ENCODE peak calls at places on chromosomes 5 and 9, in nine cellular contexts. F is stimulated activated CD8-positive, alpha-beta memory T cell treated with anti-CD3 and anti-CD28 coated beads, Interleukin-4, amount 100 ng/mL, for 24 hours; R is IMR-90; Q is NCI-H2081; S is SHP77; A is fibroblast of villous mesenchyme; L is nucleus accumbens; I is cardiac septum; D is ecto neural progenitor cell. C is an unnamed sample.
A peak's percentile ranks its signal among the peaks of the same experiment; 100 is the strongest.

GRCh38 chr5:176491056-176491646 is 43.0 kb downstream of the FAF2 start:
- DNase-seq in F (no peak), R (peak; percentile 79), Q (no peak), S (no peak), A (peak; percentile 22), L (no peak), I (no peak), D (no peak), C (no peak)

GRCh38 chr9:93226819-93227218 is 42.9 kb downstream of the WNK2 start:
- DNase-seq in F (no peak), R (no peak), Q (peak; percentile 23), S (no peak), A (no peak), L (no peak), I (no peak), D (no peak), C (no peak)

GRCh38 chr5:142342128-142342981 is 17.5 kb upstream of the SPRY4 start:
- DNase-seq in F (no peak), R (peak; percentile 81), Q (no peak), S (no peak), A (peak; percentile 49), L (no peak), I (peak; percentile 54), D (no peak), C (no peak)

GRCh38 chr9:118929317-118929716 is 439.9 kb downstream of the BRINP1 start:
- DNase-seq in F (no peak), R (peak; percentile 1), Q (no peak), S (no peak), A (peak; percentile 7), L (no peak), I (no peak), D (no peak), C (no peak)

GRCh38 chr9:113593682-113594281 is 130.3 kb downstream of the RGS3 start:
- DNase-seq in F (no peak), R (peak; percentile 98), Q (peak; percentile 26), S (peak; percentile 82), A (peak; percentile 96), L (peak; percentile 72), I (peak; percentile 96), D (peak; percentile 94), C (peak; percentile 95)

GRCh38 chr9:109003116-109003515 is 10.2 kb downstream of the CTNNAL1 start:
- DNase-seq in F (no peak), R (no peak), Q (no peak), S (no peak), A (no peak), L (no peak), I (no peak), D (no peak), C (no peak)

GRCh38 chr9:99549441-99549840 is 272.2 kb upstream of the NR4A3 start:
- DNase-seq in F (no peak), R (no peak), Q (no peak), S (no peak), A (no peak), L (no peak), I (no peak), D (no peak), C (no peak)

GRCh38 chr9:134182554-134183219 is 18.3 kb upstream of the RNU6ATAC start:
- DNase-seq in F (no peak), R (peak; percentile 26), Q (no peak), S (no peak), A (no peak), L (no peak), I (peak; percentile 49), D (no peak), C (no peak)

GRCh38 chr9:93642961-93643360 is 66.6 kb downstream of the PHF2 start:
- DNase-seq in F (no peak), R (peak; percentile 82), Q (no peak), S (no peak), A (peak; percentile 82), L (no peak), I (peak; percentile 43), D (no peak), C (no peak)

GRCh38 chr9:107039546-107039945 is 176.6 kb downstream of the ZNF462 start:
- DNase-seq in F (no peak), R (peak; percentile 45), Q (peak; percentile 28), S (no peak), A (no peak), L (no peak), I (no peak), D (no peak), C (no peak)

GRCh38 chr9:109912082-109912581 is 132.1 kb downstream of the PALM2AKAP2 start:
- DNase-seq in F (no peak), R (peak; percentile 93), Q (no peak), S (no peak), A (peak; percentile 66), L (no peak), I (no peak), D (no peak), C (no peak)